ENCODE peak calls at places on chromosomes 3 and 15, in eight cellular contexts. F, Y, T, B, A, M, W and D are unnamed samples.

GRCh38 chr3:112654492-112654891 is 13.5 kb upstream of the CCDC80 start:
- DNase-seq in F (no peak), Y (no peak), T (no peak), B (no peak), A (no peak), M (no peak), W (no peak), D (no peak)

GRCh38 chr3:70722018-70722417 is 409.6 kb upstream of the MDFIC2 start:
- DNase-seq in F (no peak), Y (no peak), T (no peak), B (no peak), A (no peak), M (no peak), W (no peak), D (no peak)

GRCh38 chr3:141680620-141681389 is 57.3 kb upstream of the RNF7 start:
- DNase-seq in F (peak; percentile 75), Y (peak; percentile 23), T (peak; percentile 26), B (peak; percentile 62), A (peak; percentile 57), M (no peak), W (no peak), D (peak; percentile 52)

GRCh38 chr3:16504242-16504641 is 9.3 kb downstream of the RFTN1 start:
- DNase-seq in F (no peak), Y (no peak), T (peak; percentile 48), B (no peak), A (no peak), M (no peak), W (no peak), D (no peak)

GRCh38 chr3:126350502-126351085 is 6.6 kb downstream of the KLF15 start:
- DNase-seq in F (no peak), Y (peak; percentile 12), T (no peak), B (no peak), A (no peak), M (peak; percentile 6), W (no peak), D (no peak)

GRCh38 chr3:140816804-140817203 is 124.8 kb upstream of the SLC25A36 start:
- DNase-seq in F (no peak), Y (no peak), T (no peak), B (no peak), A (no peak), M (no peak), W (no peak), D (no peak)

GRCh38 chr3:190017575-190018288 is 103.0 kb downstream of the P3H2 start:
- DNase-seq in F (peak; percentile 70), Y (peak; percentile 27), T (peak; percentile 88), B (peak; percentile 12), A (peak; percentile 71), M (no peak), W (no peak), D (peak; percentile 69)

GRCh38 chr3:177448987-177449975 is 252.0 kb upstream of the TBL1XR1 start:
- DNase-seq in F (peak; percentile 100), Y (peak; percentile 46), T (peak; percentile 61), B (no peak), A (peak; percentile 99), M (no peak), W (no peak), D (no peak)

GRCh38 chr15:33152502-33153109 is 41.9 kb downstream of the FMN1 start:
- DNase-seq in F (peak; percentile 77), Y (no peak), T (peak; percentile 74), B (no peak), A (peak; percentile 19), M (no peak), W (no peak), D (no peak)

GRCh38 chr15:34275721-34276120 is 50.9 kb downstream of the EMC4 start:
- DNase-seq in F (peak; percentile 24), Y (no peak), T (no peak), B (no peak), A (no peak), M (no peak), W (no peak), D (no peak)

GRCh38 chr3:59273976-59274375 is 224.2 kb upstream of the CFAP20DC start:
- DNase-seq in F (no peak), Y (no peak), T (no peak), B (no peak), A (peak; percentile 53), M (no peak), W (no peak), D (no peak)

GRCh38 chr3:109152326-109152725 is 15.8 kb downstream of the C3orf85 start:
- DNase-seq in F (no peak), Y (no peak), T (no peak), B (no peak), A (no peak), M (peak; percentile 11), W (no peak), D (no peak)

DNA sequence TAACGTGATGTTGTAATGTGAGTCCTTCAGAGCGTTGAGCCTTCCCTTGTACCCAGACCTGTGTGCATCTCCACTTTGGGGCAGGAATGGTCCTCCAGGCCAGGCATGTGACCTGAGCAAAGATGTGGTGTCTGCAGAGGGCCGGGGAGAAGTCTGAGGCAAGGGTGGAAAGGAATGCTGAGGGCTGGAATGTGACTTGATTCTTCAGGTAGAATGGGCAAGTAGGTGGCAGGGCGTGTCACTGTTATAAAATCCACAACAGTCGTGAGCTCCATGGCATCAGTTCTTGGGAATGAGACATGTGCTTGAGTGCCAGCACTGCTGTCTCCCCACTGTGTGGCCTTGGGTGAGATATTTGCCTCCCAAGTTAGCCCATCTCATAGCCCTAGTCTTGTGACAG is 24.0 kb upstream of the BSN start:
- DNase-seq in F (no peak), Y (no peak), T (no peak), B (no peak), A (no peak), M (no peak), W (no peak), D (no peak)
- H3K4me1 ChIP-seq in F (peaks cover 8% of the 10 kb centered on the region), Y (no peaks in the 10 kb centered on the region), T (no peaks in the 10 kb centered on the region), B (no peaks in the 10 kb centered on the region), A (no peaks in the 10 kb centered on the region), M (no peaks in the 10 kb centered on the region), W (no peaks in the 10 kb centered on the region), D (peaks cover 9% of the 10 kb centered on the region)

GRCh38 chr3:179895367-179895766 is 141.4 kb downstream of the PEX5L start:
- DNase-seq in F (no peak), Y (no peak), T (no peak), B (no peak), A (no peak), M (no peak), W (no peak), D (no peak)
- H3K27me3 ChIP-seq in F (no peaks in the 10 kb centered on the region), Y (no peaks in the 10 kb centered on the region), T (no peaks in the 10 kb centered on the region), B (no peaks in the 10 kb centered on the region), A (no peaks in the 10 kb centered on the region), M (peaks cover 7% of the 10 kb centered on the region), W (no peaks in the 10 kb centered on the region), D (peaks cover 4% of the 10 kb centered on the region)

GRCh38 chr15:64072812-64073211 is 20.8 kb downstream of the CIAO2A start:
- DNase-seq in F (no peak), Y (no peak), T (no peak), B (no peak), A (no peak), M (no peak), W (no peak), D (peak; percentile 61)
- H3K4me1 ChIP-seq in F (no peaks in the 10 kb centered on the region), Y (peaks cover 9% of the 10 kb centered on the region), T (peaks cover 17% of the 10 kb centered on the region), B (peaks cover 9% of the 10 kb centered on the region), A (peaks cover 14% of the 10 kb centered on the region), M (no peaks in the 10 kb centered on the region), W (no peaks in the 10 kb centered on the region), D (peaks cover 51% of the 10 kb centered on the region)

GRCh38 chr15:73049564-73050215 is 2.6 kb upstream of the NEO1 start:
- DNase-seq in F (no peak), Y (no peak), T (no peak), B (no peak), A (no peak), M (no peak), W (no peak), D (no peak)
- H3K27me3 ChIP-seq in F (no peaks in the 10 kb centered on the region), Y (no peaks in the 10 kb centered on the region), T (no peaks in the 10 kb centered on the region), B (no peaks in the 10 kb centered on the region), A (peaks cover 17% of the 10 kb centered on the region), M (peaks cover 6% of the 10 kb centered on the region), W (no peaks in the 10 kb centered on the region), D (no peaks in the 10 kb centered on the region)

GRCh38 chr3:42541079-42541478 is 38.6 kb downstream of the VIPR1 start:
- DNase-seq in F (no peak), Y (no peak), T (no peak), B (peak; percentile 31), A (no peak), M (no peak), W (no peak), D (no peak)
- H3K4me1 ChIP-seq in F (no peaks in the 10 kb centered on the region), Y (no peaks in the 10 kb centered on the region), T (no peaks in the 10 kb centered on the region), B (peaks cover 4% of the 10 kb centered on the region), A (no peaks in the 10 kb centered on the region), M (no peaks in the 10 kb centered on the region), W (no peaks in the 10 kb centered on the region), D (no peaks in the 10 kb centered on the region)

DNA sequence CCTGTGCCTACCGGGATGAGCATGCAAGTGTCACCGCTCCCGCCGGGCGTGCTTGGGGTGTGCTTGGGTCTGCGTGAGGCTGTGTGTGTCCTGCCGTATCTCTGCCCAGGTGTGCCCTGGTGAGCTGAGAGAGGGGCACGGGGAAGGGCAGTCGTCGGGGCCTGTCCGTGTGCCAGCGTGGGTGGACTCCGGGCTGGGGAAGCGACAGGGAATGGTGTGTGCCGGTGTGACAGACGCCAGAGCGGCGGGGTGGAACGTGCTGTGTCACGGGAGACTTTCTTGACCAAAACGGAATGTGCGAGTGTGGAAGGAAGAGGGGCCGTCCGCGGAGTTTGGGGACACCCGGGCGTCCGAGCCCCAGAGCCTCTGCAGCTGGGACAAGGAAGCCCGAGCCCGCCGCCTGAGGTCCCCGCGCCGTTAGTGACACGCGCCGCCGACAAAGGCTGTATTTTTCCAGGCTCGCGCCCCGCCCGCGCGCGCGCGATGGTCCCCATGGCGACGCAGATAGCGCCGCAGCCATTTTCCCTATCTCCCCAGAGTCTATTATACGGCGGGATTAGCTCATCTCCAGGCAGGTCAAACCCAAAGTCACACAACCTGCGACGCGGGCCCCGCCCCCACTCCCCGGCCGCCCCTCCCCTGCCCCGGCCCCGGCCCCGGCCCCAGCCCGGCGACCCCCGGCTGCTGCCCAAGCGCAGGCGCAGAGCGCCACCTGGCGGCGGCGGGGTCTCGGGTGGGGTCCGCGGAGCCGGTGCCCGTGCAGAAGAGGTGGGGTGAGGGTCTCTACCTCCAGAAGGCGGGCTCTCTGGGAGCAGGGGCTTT is 4.5 kb upstream of the GATA2 start:
- DNase-seq in F (no peak), Y (peak; percentile 71), T (no peak), B (peak; percentile 76), A (no peak), M (peak; percentile 87), W (no peak), D (peak; percentile 77)
- H3K27me3 ChIP-seq in F (peaks cover 21% of the 10 kb centered on the region), Y (no peaks in the 10 kb centered on the region), T (peaks cover 39% of the 10 kb centered on the region), B (peaks cover 3% of the 10 kb centered on the region), A (peaks cover 59% of the 10 kb centered on the region), M (no peaks in the 10 kb centered on the region), W (peaks cover 54% of the 10 kb centered on the region), D (peaks cover 39% of the 10 kb centered on the region)

DNA sequence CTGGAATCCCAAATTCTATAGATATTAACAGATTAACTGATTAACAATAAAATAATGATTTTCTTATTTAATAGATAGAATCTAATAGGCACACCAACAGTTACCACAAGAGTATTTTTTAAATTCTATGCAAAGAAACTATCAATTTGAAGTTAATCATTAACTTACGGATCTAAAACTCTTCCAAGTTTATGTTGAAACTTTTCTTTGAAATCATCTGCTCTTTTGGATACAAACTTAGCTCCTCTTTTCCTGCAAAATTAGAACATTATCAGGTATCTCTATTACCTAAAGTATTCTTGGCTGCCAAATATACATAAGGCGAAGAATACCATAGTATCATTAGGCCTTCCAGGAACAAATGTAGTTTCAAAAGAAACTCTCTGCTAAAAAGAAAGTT is 34.8 kb downstream of the EFHB start:
- DNase-seq in F (no peak), Y (no peak), T (no peak), B (no peak), A (no peak), M (no peak), W (no peak), D (no peak)
- H3K4me1 ChIP-seq in F (peaks cover 5% of the 10 kb centered on the region), Y (no peaks in the 10 kb centered on the region), T (no peaks in the 10 kb centered on the region), B (no peaks in the 10 kb centered on the region), A (peaks cover 13% of the 10 kb centered on the region), M (peaks cover 25% of the 10 kb centered on the region), W (no peaks in the 10 kb centered on the region), D (no peaks in the 10 kb centered on the region)